ENCODE peak calls at places on chromosomes 16 and 17, in seven cellular contexts. E, S, I, A, W, U and P are unnamed samples.

GRCh38 chr16:49499018-49499785 is 125.6 kb downstream of the C16orf78 start:
- DNase-seq in E (no peak), I (no peak), W (no peak), A (no peak), S (no peak), U (peak; percentile 72), P (no peak)

GRCh38 chr16:54934536-54935410 is 4.1 kb downstream of the IRX5 start:
- DNase-seq in I (no peak), U (peak; percentile 85), A (no peak), S (no peak), W (no peak), E (peak; percentile 63), P (no peak)

GRCh38 chr16:64417711-64418227 is 704.1 kb downstream of the CDH11 start:
- DNase-seq in E (no peak), A (no peak), W (no peak), U (no peak), S (no peak), I (no peak), P (peak; percentile 75)

GRCh38 chr17:77356109-77356689 is 215.4 kb downstream of the SEC14L1 start:
- DNase-seq in E (no peak), U (peak; percentile 53), I (no peak), S (peak; percentile 24), A (no peak), W (no peak), P (no peak)

GRCh38 chr17:19538095-19539039 is 4.7 kb downstream of the SLC47A1 start:
- DNase-seq in I (no peak), S (no peak), U (peak; percentile 64), E (peak; percentile 78), W (no peak), A (peak; percentile 38), P (no peak)

GRCh38 chr16:17321824-17322223 is 148.9 kb downstream of the XYLT1 start:
- DNase-seq in A (no peak), U (no peak), W (no peak), S (no peak), I (no peak), E (no peak), P (no peak)

GRCh38 chr16:88781140-88782077 is 3.6 kb downstream of the PIEZO1 start:
- DNase-seq in A (peak; percentile 73), W (no peak), S (peak; percentile 30), E (peak; percentile 85), I (peak; percentile 37), U (no peak), P (no peak)

GRCh38 chr17:18246880-18247612 is 11.5 kb downstream of the FLII start:
- DNase-seq in S (peak; percentile 62), E (peak; percentile 93), I (peak; percentile 62), A (peak; percentile 93), W (no peak), U (peak; percentile 99), P (no peak)

GRCh38 chr17:18043491-18043890 is 4.3 kb downstream of the GID4 start:
- DNase-seq in W (no peak), E (no peak), U (no peak), I (no peak), A (no peak), S (peak; percentile 61), P (no peak)

GRCh38 chr17:50689956-50690886 is 17.5 kb downstream of the ANKRD40 start:
- DNase-seq in S (peak; percentile 28), U (peak; percentile 71), I (no peak), A (no peak), E (no peak), W (no peak), P (no peak)

GRCh38 chr16:12340151-12340733 is 363.7 kb downstream of the SNX29 start:
- DNase-seq in U (peak; percentile 90), E (no peak), S (peak; percentile 60), A (peak; percentile 46), W (no peak), I (no peak), P (peak; percentile 39)

GRCh38 chr17:38920374-38921291 is 4.8 kb upstream of the LASP1NB start:
- DNase-seq in A (no peak), I (no peak), U (peak; percentile 38), S (no peak), E (no peak), W (no peak), P (no peak)

GRCh38 chr17:43547189-43547550 is 1.0 kb upstream of the ETV4 start:
- DNase-seq in S (no peak), I (no peak), A (no peak), U (peak; percentile 61), E (no peak), W (no peak), P (no peak)

GRCh38 chr16:85145188-85145587 is 32.9 kb upstream of the CIBAR2 start:
- DNase-seq in E (no peak), A (no peak), U (no peak), W (no peak), S (no peak), I (no peak), P (no peak)

GRCh38 chr17:27349540-27350021 is 55.7 kb downstream of the WSB1 start:
- DNase-seq in I (no peak), W (no peak), E (no peak), A (no peak), U (no peak), S (no peak), P (no peak)

GRCh38 chr17:58786586-58787295 is 31.1 kb downstream of the PPM1E start:
- DNase-seq in S (peak; percentile 56), E (no peak), W (peak; percentile 22), A (no peak), I (no peak), U (no peak), P (peak; percentile 31)

GRCh38 chr16:48576927-48577326 is 33.1 kb downstream of the N4BP1 start:
- DNase-seq in S (peak; percentile 55), W (no peak), E (no peak), A (no peak), U (no peak), I (no peak), P (no peak)

GRCh38 chr16:54657058-54657708 is 273.5 kb upstream of the IRX5 start:
- DNase-seq in I (no peak), W (peak; percentile 10), S (peak; percentile 31), A (no peak), E (no peak), U (peak; percentile 70), P (no peak)

GRCh38 chr17:19703106-19703775 is 13.1 kb downstream of the SLC47A2 start:
- DNase-seq in I (no peak), S (no peak), W (no peak), A (no peak), E (peak; percentile 66), U (peak; percentile 73), P (no peak)

GRCh38 chr16:19777061-19777460 is 59.0 kb downstream of the IQCK start:
- DNase-seq in U (no peak), W (no peak), S (no peak), I (no peak), A (no peak), E (no peak), P (no peak)

DNA sequence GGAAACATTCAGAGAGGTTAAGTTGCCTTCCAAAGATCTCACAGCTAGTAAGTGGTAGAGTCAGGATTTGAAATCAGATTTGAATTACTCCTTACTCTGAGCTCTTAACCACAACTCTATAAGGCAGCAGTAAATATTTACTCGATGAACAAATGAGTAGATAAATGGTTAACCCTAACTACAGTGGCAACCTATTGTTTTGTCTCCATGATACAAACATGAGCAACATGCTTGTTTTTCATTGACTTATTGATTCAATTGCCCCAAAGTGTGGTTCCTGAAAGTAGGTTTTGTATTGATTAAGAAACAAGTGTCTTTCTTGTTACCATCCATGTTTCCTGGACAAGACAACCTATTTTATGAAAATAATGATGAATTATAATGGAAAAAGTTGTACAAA is 34.8 kb upstream of the DDX52 start:
- DNase-seq in E (no peak), I (no peak), W (no peak), S (no peak), U (no peak), A (no peak), P (no peak)
- H3K4me3 ChIP-seq in E (no peak overlapping the region), I (no peak overlapping the region), W (no peak overlapping the region), S (no peak overlapping the region), U (no peak overlapping the region), A (no peak overlapping the region), P (no peak overlapping the region)

GRCh38 chr17:34025179-34025551 is 229.9 kb upstream of the CCL2 start:
- DNase-seq in I (no peak), U (no peak), W (no peak), A (peak; percentile 23), E (no peak), S (no peak), P (no peak)
- TF ChIP-seq CTCF in I (no peak), U (no peak), W (no peak), A (no peak), E (no peak), S (no peak), P (no peak)

GRCh38 chr17:40321502-40322416 is 12.8 kb downstream of the RARA start:
- DNase-seq in S (no peak), W (no peak), I (peak; percentile 75), E (no peak), A (peak; percentile 61), U (no peak), P (no peak)
- H3K4me3 ChIP-seq in S (peak overlapping the region; percentile 53), W (peak overlapping the region; percentile 97), I (peak overlapping the region; percentile 50), E (peak overlapping the region; percentile 99), A (peak overlapping the region; percentile 7), U (no peak overlapping the region), P (peak overlapping the region; percentile 29)

GRCh38 chr17:81347437-81347836 is 47.8 kb upstream of the BAHCC1 start:
- DNase-seq in E (no peak), U (no peak), W (no peak), S (no peak), I (no peak), A (no peak), P (no peak)

GRCh38 chr17:81346090-81346907 is 49.0 kb upstream of the BAHCC1 start:
- DNase-seq in U (peak; percentile 100), A (peak; percentile 99), W (peak; percentile 68), I (peak; percentile 99), S (peak; percentile 97), E (peak; percentile 99), P (no peak)

GRCh38 chr17:81346908-81347349 is 48.3 kb upstream of the BAHCC1 start:
- DNase-seq in A (no peak), U (no peak), S (no peak), W (no peak), I (no peak), E (no peak), P (no peak)

GRCh38 chr17:81342700-81343070 is 47.6 kb upstream of the SLC38A10 start:
- DNase-seq in W (no peak), U (no peak), S (no peak), A (no peak), E (peak; percentile 48), I (no peak), P (no peak)

DNA sequence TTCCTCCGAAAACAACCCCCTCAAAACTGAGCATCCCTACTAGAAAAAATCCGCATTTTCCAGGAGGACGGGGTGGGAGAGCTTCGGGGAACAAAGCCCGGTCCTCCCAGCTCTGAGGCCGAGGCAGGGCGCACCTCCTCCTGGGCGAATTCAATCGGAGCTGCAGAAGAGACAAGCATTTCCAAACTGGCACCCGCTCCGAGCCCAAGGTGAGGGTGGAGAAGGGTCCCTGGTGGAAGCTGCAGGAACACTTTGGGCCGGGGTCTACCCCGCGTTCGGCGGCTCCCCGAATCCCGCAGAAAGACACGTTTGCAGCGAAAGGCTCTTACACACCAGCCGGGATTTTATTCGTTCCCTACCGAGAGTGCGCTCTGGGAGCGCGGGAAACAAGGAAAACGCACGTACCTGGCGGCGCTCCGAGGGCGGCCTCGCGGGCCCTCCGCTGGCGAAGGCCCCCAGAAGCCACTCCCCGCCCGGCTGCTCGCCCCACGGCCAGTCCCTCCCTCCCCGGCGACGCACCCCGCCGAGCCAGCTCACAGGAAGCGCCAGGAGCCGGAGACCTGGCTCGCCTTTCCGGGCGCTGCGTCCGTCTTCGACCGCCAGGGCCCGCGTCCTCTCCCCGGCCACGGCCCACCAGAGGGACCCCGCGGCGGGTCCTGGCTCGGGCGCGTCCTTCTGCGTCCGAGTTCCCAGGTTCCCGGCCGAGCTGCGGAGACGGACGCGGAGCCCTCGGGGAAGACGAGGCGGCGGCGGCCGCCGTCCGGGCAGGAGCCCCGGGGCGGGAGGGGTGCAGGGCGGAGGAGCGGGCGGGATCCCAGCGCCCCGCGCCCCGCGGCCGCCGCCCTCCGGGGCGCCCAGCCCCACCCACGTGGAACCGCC is 49.8 kb upstream of the BAHCC1 start:
- DNase-seq in S (peak; percentile 87), E (peak; percentile 93), A (peak; percentile 89), W (peak; percentile 27), U (peak; percentile 96), I (peak; percentile 92), P (no peak)
- TF ChIP-seq CTCF in S (peak; percentile 7), E (peak; percentile 24), A (peak; percentile 34), W (no peak), U (peak; percentile 66), I (peak; percentile 19), P (peak; percentile 32)